ENCODE peak calls at places on chromosome 22, in four cellular contexts. One of them, this sample, is unnamed.
A peak's percentile ranks its signal among the peaks of the same experiment; 100 is the strongest.

GRCh38 chr22:29691636-29692326 is 28.0 kb upstream of the CABP7 start:
- DNase-seq in neural progenitor cell: no peak
- DNase-seq in transverse colon: no peak
- DNase-seq in brain microvascular endothelial cell: no peak
- DNase-seq in this sample: no peak

GRCh38 chr22:23393721-23394320 is 186.3 kb downstream of the IGLL1 start:
- DNase-seq in neural progenitor cell: no peak
- DNase-seq in transverse colon: no peak
- DNase-seq in brain microvascular endothelial cell: no peak
- DNase-seq in this sample: no peak

GRCh38 chr22:19809741-19810140 is 44.9 kb downstream of the GNB1L start:
- DNase-seq in neural progenitor cell: no peak
- DNase-seq in transverse colon: no peak
- DNase-seq in brain microvascular endothelial cell: no peak
- DNase-seq in this sample: no peak

GRCh38 chr22:19607198-19608113 is 83.2 kb upstream of the CLDN5 start:
- DNase-seq in neural progenitor cell: no peak
- DNase-seq in transverse colon: peak; percentile 25
- DNase-seq in brain microvascular endothelial cell: no peak
- DNase-seq in this sample: no peak

GRCh38 chr22:45615364-45615763 is 56.3 kb upstream of the ATXN10 start:
- DNase-seq in neural progenitor cell: no peak
- DNase-seq in transverse colon: no peak
- DNase-seq in brain microvascular endothelial cell: no peak
- DNase-seq in this sample: no peak

GRCh38 chr22:33018232-33018864 is 39.8 kb downstream of the SYN3 start:
- DNase-seq in neural progenitor cell: peak; percentile 73
- DNase-seq in transverse colon: peak; percentile 39
- DNase-seq in brain microvascular endothelial cell: peak; percentile 44
- DNase-seq in this sample: peak; percentile 11

GRCh38 chr22:49234459-49234858 is 593.2 kb downstream of the BRD1 start:
- DNase-seq in neural progenitor cell: no peak
- DNase-seq in transverse colon: no peak
- DNase-seq in brain microvascular endothelial cell: no peak
- DNase-seq in this sample: no peak

GRCh38 chr22:48919187-48919590 is 908.5 kb downstream of the BRD1 start:
- DNase-seq in neural progenitor cell: peak; percentile 74
- DNase-seq in transverse colon: no peak
- DNase-seq in brain microvascular endothelial cell: no peak
- DNase-seq in this sample: no peak

GRCh38 chr22:29442976-29443375 is 4.6 kb downstream of the RFPL1 start:
- DNase-seq in neural progenitor cell: no peak
- DNase-seq in transverse colon: no peak
- DNase-seq in brain microvascular endothelial cell: no peak
- DNase-seq in this sample: no peak

GRCh38 chr22:39181778-39182177 is 29.3 kb upstream of the CBX7 start:
- DNase-seq in neural progenitor cell: no peak
- DNase-seq in transverse colon: no peak
- DNase-seq in brain microvascular endothelial cell: no peak
- DNase-seq in this sample: no peak

GRCh38 chr22:32058656-32059280 is 15.7 kb downstream of the SLC5A1 start:
- DNase-seq in neural progenitor cell: no peak
- DNase-seq in transverse colon: no peak
- DNase-seq in brain microvascular endothelial cell: peak; percentile 13
- DNase-seq in this sample: no peak

GRCh38 chr22:45552017-45552411 is 49.3 kb downstream of the FBLN1 start:
- DNase-seq in neural progenitor cell: no peak
- DNase-seq in transverse colon: no peak
- DNase-seq in brain microvascular endothelial cell: no peak
- DNase-seq in this sample: no peak

GRCh38 chr22:23152238-23153114 is 7.2 kb downstream of the RAB36 start:
- DNase-seq in neural progenitor cell: no peak
- DNase-seq in transverse colon: no peak
- DNase-seq in brain microvascular endothelial cell: no peak
- DNase-seq in this sample: no peak

GRCh38 chr22:38298312-38299000 is 18.8 kb downstream of the CSNK1E start:
- DNase-seq in neural progenitor cell: peak; percentile 34
- DNase-seq in transverse colon: no peak
- DNase-seq in brain microvascular endothelial cell: peak; percentile 97
- DNase-seq in this sample: peak; percentile 82

GRCh38 chr22:33357894-33358440 is 299.8 kb upstream of the SYN3 start:
- DNase-seq in neural progenitor cell: no peak
- DNase-seq in transverse colon: no peak
- DNase-seq in brain microvascular endothelial cell: no peak
- DNase-seq in this sample: no peak

GRCh38 chr22:28424427-28425080 is 255.1 kb downstream of the TTC28 start:
- DNase-seq in neural progenitor cell: no peak
- DNase-seq in transverse colon: no peak
- DNase-seq in brain microvascular endothelial cell: no peak
- DNase-seq in this sample: no peak

GRCh38 chr22:30705710-30706651 is 11.3 kb downstream of the OSBP2 start:
- DNase-seq in neural progenitor cell: peak; percentile 25
- DNase-seq in transverse colon: peak; percentile 22
- DNase-seq in brain microvascular endothelial cell: peak; percentile 5
- DNase-seq in this sample: peak; percentile 95

GRCh38 chr22:32990187-32990586 is 68.0 kb downstream of the SYN3 start:
- DNase-seq in neural progenitor cell: no peak
- DNase-seq in transverse colon: no peak
- DNase-seq in brain microvascular endothelial cell: no peak
- DNase-seq in this sample: no peak

GRCh38 chr22:33332538-33332937 is 274.4 kb upstream of the SYN3 start:
- DNase-seq in neural progenitor cell: no peak
- DNase-seq in transverse colon: peak; percentile 57
- DNase-seq in brain microvascular endothelial cell: no peak
- DNase-seq in this sample: no peak

GRCh38 chr22:32050678-32051515 is 7.8 kb downstream of the SLC5A1 start:
- DNase-seq in neural progenitor cell: no peak
- DNase-seq in transverse colon: no peak
- DNase-seq in brain microvascular endothelial cell: peak; percentile 86
- DNase-seq in this sample: peak; percentile 85

GRCh38 chr22:23531966-23532735 is 47.9 kb downstream of the IGLL1 start:
- DNase-seq in neural progenitor cell: no peak
- DNase-seq in transverse colon: no peak
- DNase-seq in brain microvascular endothelial cell: no peak
- DNase-seq in this sample: no peak

GRCh38 chr22:44382461-44383038 is 69.8 kb upstream of the SHISAL1 start:
- DNase-seq in neural progenitor cell: no peak
- DNase-seq in transverse colon: no peak
- DNase-seq in brain microvascular endothelial cell: no peak
- DNase-seq in this sample: no peak

GRCh38 chr22:44166448-44166847 is 14.3 kb upstream of the PARVG start:
- DNase-seq in neural progenitor cell: no peak
- DNase-seq in transverse colon: no peak
- DNase-seq in brain microvascular endothelial cell: no peak
- DNase-seq in this sample: no peak

DNA sequence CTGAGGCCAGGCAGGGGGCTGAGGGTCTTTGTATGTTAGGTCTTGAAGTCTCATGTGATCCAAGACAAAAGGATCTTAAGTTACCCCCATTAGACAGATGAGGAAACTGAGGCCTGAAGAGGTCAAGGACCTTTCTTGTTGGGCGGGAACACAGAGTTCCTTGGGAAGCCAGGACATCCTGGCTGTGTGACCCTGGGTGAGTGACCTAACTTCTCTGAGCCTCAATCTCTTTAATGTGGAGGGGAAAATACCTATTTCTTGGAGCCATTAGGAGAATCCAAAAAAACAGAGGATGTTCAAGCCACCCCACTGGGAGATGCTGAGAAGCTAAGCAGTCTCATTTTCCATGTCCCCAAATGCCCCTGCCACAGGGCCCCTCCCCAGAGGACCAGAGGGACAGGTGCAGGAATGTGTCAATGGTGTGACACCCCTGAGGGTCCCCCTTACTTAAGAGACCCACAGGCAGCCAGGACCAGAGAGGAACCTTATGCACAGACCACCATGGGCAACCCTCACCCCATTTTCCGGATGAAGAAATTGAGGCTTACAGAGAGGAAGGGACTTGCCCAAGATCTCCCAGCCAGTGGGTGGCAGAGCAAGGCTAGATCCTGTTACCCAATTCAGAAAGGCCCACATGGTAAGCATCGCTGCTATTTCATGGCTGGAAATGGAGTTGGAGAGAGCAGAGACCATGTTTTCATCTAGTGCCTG is 8.0 kb downstream of the RAC2 start:
- DNase-seq in neural progenitor cell: no peak
- DNase-seq in transverse colon: peak; percentile 3
- DNase-seq in brain microvascular endothelial cell: no peak
- DNase-seq in this sample: no peak
- H3K4me3 ChIP-seq in neural progenitor cell: no peak overlapping the region
- H3K4me3 ChIP-seq in transverse colon: no peak overlapping the region
- H3K4me3 ChIP-seq in brain microvascular endothelial cell: no peak overlapping the region
- H3K4me3 ChIP-seq in this sample: no peak overlapping the region

GRCh38 chr22:50641696-50642607 is 14.0 kb upstream of the ARSA start:
- DNase-seq in neural progenitor cell: peak; percentile 82
- DNase-seq in transverse colon: no peak
- DNase-seq in brain microvascular endothelial cell: peak; percentile 16
- DNase-seq in this sample: no peak
- TF ChIP-seq CTCF in neural progenitor cell: peak; percentile 28
- TF ChIP-seq CTCF in transverse colon: no peak
- TF ChIP-seq CTCF in brain microvascular endothelial cell: peak; percentile 64
- TF ChIP-seq CTCF in this sample: peak; percentile 39

GRCh38 chr22:35541254-35541748 is 670 bp downstream of the RASD2 start:
- DNase-seq in neural progenitor cell: peak; percentile 68
- DNase-seq in transverse colon: peak; percentile 46
- DNase-seq in brain microvascular endothelial cell: no peak
- DNase-seq in this sample: no peak
- H3K4me3 ChIP-seq in neural progenitor cell: peak overlapping the region; percentile 66
- H3K4me3 ChIP-seq in transverse colon: peak overlapping the region; percentile 47
- H3K4me3 ChIP-seq in brain microvascular endothelial cell: no peak overlapping the region
- H3K4me3 ChIP-seq in this sample: no peak overlapping the region

DNA sequence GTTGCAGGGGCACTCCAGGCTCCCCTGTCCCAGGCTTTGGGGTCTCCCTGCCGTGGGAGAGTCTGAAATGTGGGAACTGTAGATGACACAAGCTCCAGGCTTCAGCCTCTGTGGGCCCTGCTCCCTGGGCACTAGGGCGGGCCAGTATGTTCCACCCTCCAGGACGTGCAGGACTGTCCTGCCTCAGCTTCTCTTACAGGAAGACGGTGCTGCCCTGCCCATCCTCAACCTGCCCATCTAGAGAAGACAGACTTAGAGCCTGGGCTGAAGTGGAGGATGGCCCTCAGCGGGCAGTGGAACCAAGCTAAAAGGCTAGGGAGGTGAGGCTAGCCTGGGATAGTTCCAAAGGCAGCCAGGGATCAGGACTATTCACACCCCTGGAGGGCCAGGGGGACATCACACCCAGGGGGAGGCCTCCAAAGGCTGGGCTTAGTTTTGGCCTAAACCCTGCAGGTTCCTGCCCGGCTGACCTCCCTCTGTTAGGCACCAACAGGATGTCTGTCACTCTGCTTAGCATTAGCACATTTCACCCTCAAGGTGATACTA is 4.0 kb upstream of the CERK start:
- DNase-seq in neural progenitor cell: no peak
- DNase-seq in transverse colon: no peak
- DNase-seq in brain microvascular endothelial cell: no peak
- DNase-seq in this sample: no peak
- TF ChIP-seq CTCF in neural progenitor cell: no peak
- TF ChIP-seq CTCF in transverse colon: no peak
- TF ChIP-seq CTCF in brain microvascular endothelial cell: no peak
- TF ChIP-seq CTCF in this sample: no peak